ENCODE peak calls at places on chromosomes 6 and 20, in seven cellular contexts. T is CD8-positive, alpha-beta T cell; K is upper lobe of right lung; W is suprapubic skin; D is stomach; Y is dorsolateral prefrontal cortex; F is right atrium auricular region. X is an unnamed sample. For H3K27me3, the result is how much of the 10 kb centered on the place peaks cover.

GRCh38 chr6:147154454-147154853 is 49.8 kb upstream of the STXBP5 start:
- DNase-seq in T (no peak), K (no peak), W (no peak), D (no peak), Y (no peak), F (no peak), X (no peak)

GRCh38 chr6:137690029-137690428 is 177.0 kb upstream of the TNFAIP3 start:
- DNase-seq in T (no peak), K (no peak), W (no peak), D (no peak), Y (no peak), F (no peak), X (no peak)

GRCh38 chr20:62623488-62624324 is 18.6 kb upstream of the SLCO4A1 start:
- DNase-seq in T (peak), K (peak), W (peak), D (peak), Y (no peak), F (peak), X (peak)

GRCh38 chr20:24651171-24651972 is 181.9 kb downstream of the SYNDIG1 start:
- DNase-seq in T (no peak), K (no peak), W (no peak), D (no peak), Y (no peak), F (no peak), X (no peak)

GRCh38 chr6:136549359-136550044 is 720 bp downstream of the MAP7 start:
- DNase-seq in T (no peak), K (peak), W (peak), D (peak), Y (no peak), F (no peak), X (no peak)

GRCh38 chr6:15239606-15240364 is 6.1 kb upstream of the JARID2 start:
- DNase-seq in T (no peak), K (no peak), W (no peak), D (no peak), Y (no peak), F (no peak), X (no peak)

GRCh38 chr6:165987483-165988305 is 180.0 kb downstream of the TBXT start:
- DNase-seq in T (no peak), K (no peak), W (peak), D (peak), Y (peak), F (peak), X (no peak)

GRCh38 chr6:12291785-12292604 is 1.8 kb downstream of the EDN1 start:
- DNase-seq in T (no peak), K (no peak), W (no peak), D (peak), Y (no peak), F (no peak), X (no peak)

GRCh38 chr6:80543598-80544181 is 437.2 kb downstream of the BCKDHB start:
- DNase-seq in T (no peak), K (no peak), W (no peak), D (no peak), Y (no peak), F (no peak), X (no peak)

GRCh38 chr6:113750148-113750547 is 107.0 kb upstream of the MARCKS start:
- DNase-seq in T (no peak), K (no peak), W (no peak), D (no peak), Y (no peak), F (no peak), X (no peak)

GRCh38 chr6:148846778-148847761 is 100.2 kb downstream of the UST start:
- DNase-seq in T (no peak), K (no peak), W (no peak), D (no peak), Y (no peak), F (no peak), X (no peak)

GRCh38 chr6:149273318-149273717 is 44.2 kb upstream of the TAB2 start:
- DNase-seq in T (no peak), K (peak), W (no peak), D (peak), Y (peak), F (no peak), X (no peak)

GRCh38 chr6:7219310-7219709 is 93.7 kb downstream of the SSR1 start:
- DNase-seq in T (no peak), K (no peak), W (no peak), D (peak), Y (no peak), F (no peak), X (no peak)

GRCh38 chr6:1609662-1610496 is at the start of gene FOXC1:
- DNase-seq in T (no peak), K (peak), W (peak), D (peak), Y (no peak), F (peak), X (no peak)

GRCh38 chr20:19893356-19893755 is 123.8 kb upstream of the NAA20 start:
- DNase-seq in T (no peak), K (no peak), W (no peak), D (no peak), Y (no peak), F (no peak), X (no peak)

GRCh38 chr6:14026831-14027539 is 90.6 kb upstream of the CD83 start:
- DNase-seq in T (no peak), K (no peak), W (no peak), D (no peak), Y (peak), F (no peak), X (no peak)

GRCh38 chr6:18823782-18824386 is 436.7 kb downstream of the RNF144B start:
- DNase-seq in T (no peak), K (no peak), W (no peak), D (no peak), Y (no peak), F (no peak), X (no peak)

GRCh38 chr20:39886650-39887190 is 802.3 kb downstream of the MAFB start:
- DNase-seq in T (no peak), K (no peak), W (no peak), D (no peak), Y (no peak), F (peak), X (no peak)

GRCh38 chr20:59829415-59830106 is 103.9 kb downstream of the SYCP2 start:
- DNase-seq in T (no peak), K (no peak), W (peak), D (no peak), Y (peak), F (peak), X (no peak)

GRCh38 chr20:14984768-14985622 is 647.6 kb upstream of the FLRT3 start:
- DNase-seq in T (no peak), K (no peak), W (no peak), D (no peak), Y (no peak), F (no peak), X (no peak)

GRCh38 chr6:139257821-139258398 is 33.9 kb downstream of the TXLNB start:
- DNase-seq in T (no peak), K (no peak), W (no peak), D (no peak), Y (no peak), F (no peak), X (no peak)

GRCh38 chr20:63023836-63024571 is 17.2 kb upstream of the BHLHE23 start:
- DNase-seq in T (no peak), K (peak), W (peak), D (no peak), Y (peak), F (no peak), X (no peak)

GRCh38 chr6:99350573-99350972 is 1.1 kb upstream of the FAXC start:
- DNase-seq in T (no peak), K (no peak), W (no peak), D (no peak), Y (no peak), F (no peak), X (no peak)

GRCh38 chr20:57619053-57619831 is 984 bp downstream of the ZBP1 start:
- DNase-seq in T (peak), K (peak), W (no peak), D (peak), Y (no peak), F (peak), X (no peak)

GRCh38 chr20:58693226-58694006 is 816 bp downstream of the NPEPL1 start:
- DNase-seq in T (no peak), K (peak), W (no peak), D (peak), Y (no peak), F (peak), X (no peak)

GRCh38 chr20:14664101-14664500 is 326.7 kb upstream of the FLRT3 start:
- DNase-seq in T (no peak), K (no peak), W (no peak), D (no peak), Y (no peak), F (no peak), X (no peak)

GRCh38 chr20:10504893-10505292 is 69.8 kb downstream of the SLX4IP start:
- DNase-seq in T (no peak), K (no peak), W (no peak), D (no peak), Y (no peak), F (no peak), X (no peak)

GRCh38 chr6:36595168-36595818 is 1.1 kb downstream of the SRSF3 start:
- DNase-seq in T (no peak), K (no peak), W (peak), D (no peak), Y (no peak), F (no peak), X (no peak)

GRCh38 chr6:77487808-77488425 is 24.6 kb upstream of the HTR1B start:
- DNase-seq in T (no peak), K (no peak), W (no peak), D (no peak), Y (no peak), F (no peak), X (no peak)

GRCh38 chr6:56440551-56440981 is 193.2 kb upstream of the COL21A1 start:
- DNase-seq in T (no peak), K (no peak), W (no peak), D (peak), Y (no peak), F (no peak), X (no peak)

GRCh38 chr6:164227952-164228522 is 813.5 kb downstream of the QKI start:
- DNase-seq in T (no peak), K (no peak), W (no peak), D (no peak), Y (no peak), F (no peak), X (no peak)

GRCh38 chr6:31586596-31586995 is 519 bp downstream of the LST1 start:
- DNase-seq in T (peak), K (peak), W (no peak), D (no peak), Y (no peak), F (no peak), X (no peak)

GRCh38 chr6:38212579-38212978 is 393.1 kb downstream of the ZFAND3 start:
- DNase-seq in T (no peak), K (no peak), W (no peak), D (no peak), Y (no peak), F (no peak), X (no peak)

GRCh38 chr6:42740725-42741124 is 5.2 kb downstream of the TBCC start:
- DNase-seq in T (no peak), K (no peak), W (no peak), D (no peak), Y (no peak), F (no peak), X (no peak)

GRCh38 chr6:148761532-148761951 is 14.7 kb downstream of the UST start:
- DNase-seq in T (peak), K (peak), W (no peak), D (no peak), Y (no peak), F (no peak), X (no peak)

GRCh38 chr6:28922841-28923317 is 906 bp downstream of the TRIM27 start:
- DNase-seq in T (peak), K (no peak), W (no peak), D (peak), Y (peak), F (no peak), X (no peak)

DNA sequence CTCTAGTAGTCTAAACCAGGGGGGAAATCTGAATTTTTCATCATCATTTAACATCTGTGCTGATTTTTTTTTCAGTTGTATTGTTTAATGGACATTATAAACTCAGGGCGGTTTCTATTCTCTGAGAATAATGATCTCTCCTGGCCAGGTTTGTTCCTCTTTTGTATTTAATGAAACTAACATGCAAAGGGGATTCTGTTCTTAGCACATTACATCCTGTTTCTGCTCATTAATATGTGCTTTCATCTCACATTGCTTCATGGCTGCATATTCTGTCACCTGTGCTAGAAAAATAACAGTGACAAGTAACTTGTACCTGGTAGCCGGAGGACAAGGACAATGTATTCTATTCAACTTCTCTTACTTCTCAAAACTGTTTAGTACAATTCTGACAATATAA is 806 bp downstream of the HLA-DOB start:
- DNase-seq in T (no peak), K (no peak), W (no peak), D (no peak), Y (no peak), F (no peak), X (no peak)
- H3K27me3 ChIP-seq in T (under half), K (under half), W (under half), D (under half), Y (under half), F (under half), X (under half)

DNA sequence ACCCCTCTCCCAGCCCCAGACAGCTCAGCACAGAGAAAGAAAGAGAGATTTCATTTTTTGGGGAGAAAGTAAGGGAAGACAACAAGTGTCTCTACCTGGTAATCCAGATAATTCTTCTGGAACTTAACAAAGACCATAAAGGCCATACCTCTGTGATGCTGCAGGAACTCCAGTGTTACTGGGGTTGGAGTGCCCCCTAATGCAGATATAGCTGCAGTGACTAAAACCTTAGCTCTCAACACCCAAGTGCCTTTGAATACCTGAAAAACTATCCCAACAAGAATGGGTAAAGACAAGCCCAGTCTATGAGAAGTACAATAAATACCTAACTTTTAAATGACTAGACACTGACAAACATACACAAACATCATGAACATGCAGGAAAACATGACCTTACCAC is 365.3 kb upstream of the PTCHD4 start:
- DNase-seq in T (no peak), K (no peak), W (no peak), D (no peak), Y (no peak), F (no peak), X (no peak)
- TF ChIP-seq CTCF in T (no peak), K (no peak), W (no peak), D (no peak), Y (no peak), F (no peak), X (no peak)

GRCh38 chr6:117266948-117267347 is 1.6 kb downstream of the VGLL2 start:
- DNase-seq in T (no peak), K (no peak), W (no peak), D (no peak), Y (no peak), F (no peak), X (no peak)
- H3K27me3 ChIP-seq in T (under half), K (half or more), W (half or more), D (under half), Y (half or more), F (half or more), X (under half)

DNA sequence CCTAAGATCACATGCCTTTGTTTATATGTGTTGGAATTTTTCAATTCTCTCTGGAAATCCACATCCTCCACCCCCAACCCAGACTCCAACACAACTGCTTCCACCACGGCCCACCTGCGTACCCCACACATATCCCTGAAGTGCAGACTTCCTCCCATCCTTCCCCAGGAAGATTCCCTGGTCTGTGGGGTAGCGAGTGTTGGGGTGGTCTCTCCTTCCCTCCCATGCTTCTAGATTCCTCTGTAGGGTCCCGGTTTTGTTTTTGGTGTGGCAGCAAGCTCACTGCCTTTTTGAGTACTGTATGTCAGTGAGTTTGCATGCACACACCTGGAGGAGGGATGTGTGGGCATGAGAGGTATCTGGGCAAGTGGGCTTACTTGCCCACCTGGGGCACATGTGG is 127.6 kb downstream of the MRPL14 start:
- DNase-seq in T (no peak), K (peak), W (peak), D (no peak), Y (no peak), F (no peak), X (no peak)
- TF ChIP-seq CTCF in T (no peak), K (no peak), W (no peak), D (no peak), Y (no peak), F (no peak), X (no peak)

GRCh38 chr6:157823001-157823522 is at the start of gene SNX9:
- DNase-seq in T (peak), K (peak), W (peak), D (peak), Y (peak), F (no peak), X (peak)
- H3K27me3 ChIP-seq in T (under half), K (under half), W (under half), D (under half), Y (under half), F (under half), X (under half)

DNA sequence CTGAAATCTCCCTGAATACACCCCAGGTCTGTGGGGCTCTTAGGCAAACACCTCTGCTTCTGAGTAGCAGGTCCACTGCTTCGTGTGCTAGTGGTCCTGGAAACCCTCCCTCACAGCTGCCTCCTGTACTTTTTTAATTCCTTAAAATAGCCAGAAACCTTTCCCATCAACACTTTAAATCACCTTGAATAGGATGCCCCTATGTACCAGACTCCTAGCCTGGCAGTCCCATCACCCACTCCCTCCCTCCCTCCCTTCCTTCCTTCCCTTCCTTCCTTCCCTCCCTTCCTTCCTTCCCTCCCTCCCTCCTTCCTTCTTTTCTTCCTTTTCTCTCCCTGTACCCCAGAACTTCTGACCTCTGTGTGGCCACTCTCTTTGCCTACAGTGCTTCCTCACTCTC is 239.3 kb upstream of the PRND start:
- DNase-seq in T (no peak), K (no peak), W (no peak), D (no peak), Y (no peak), F (no peak), X (no peak)
- TF ChIP-seq CTCF in T (no peak), K (no peak), W (no peak), D (no peak), Y (no peak), F (no peak), X (no peak)

GRCh38 chr20:46311039-46311650 is 2.8 kb upstream of the CDH22 start:
- DNase-seq in T (no peak), K (no peak), W (no peak), D (no peak), Y (no peak), F (no peak), X (no peak)
- H3K27me3 ChIP-seq in T (under half), K (half or more), W (half or more), D (under half), Y (under half), F (under half), X (under half)

GRCh38 chr20:38115205-38115604 is 49.9 kb downstream of the TGM2 start:
- DNase-seq in T (no peak), K (no peak), W (no peak), D (no peak), Y (no peak), F (peak), X (no peak)
- TF ChIP-seq CTCF in T (no peak), K (no peak), W (no peak), D (no peak), Y (peak), F (peak), X (no peak)

GRCh38 chr6:385614-386013 is 5.9 kb upstream of the IRF4 start:
- DNase-seq in T (no peak), K (no peak), W (no peak), D (no peak), Y (no peak), F (no peak), X (no peak)
- H3K27me3 ChIP-seq in T (under half), K (under half), W (half or more), D (under half), Y (half or more), F (under half), X (under half)

X was measured in vagina.